ENCODE peak calls at places on chromosomes 13 and 19, in six cellular contexts. One of them, this sample, is unnamed.

GRCh38 chr13:95044452-95045205 is 256.6 kb downstream of the ABCC4 start:
- DNase-seq in H1: no peak
- DNase-seq in IMR-90: no peak
- DNase-seq in K562: no peak
- DNase-seq in A549: no peak
- DNase-seq in HCT116: no peak
- DNase-seq in this sample: no peak

GRCh38 chr13:100511422-100511821 is 77.2 kb downstream of the GGACT start:
- DNase-seq in IMR-90: no peak
- DNase-seq in A549: no peak
- DNase-seq in HCT116: no peak
- DNase-seq in K562: no peak
- DNase-seq in H1: no peak
- DNase-seq in this sample: no peak

GRCh38 chr19:58519087-58519354 is 589 bp downstream of the ZBTB45 start:
- DNase-seq in HCT116: no peak
- DNase-seq in H1: no peak
- DNase-seq in IMR-90: peak
- DNase-seq in K562: peak
- DNase-seq in A549: peak
- DNase-seq in this sample: no peak

GRCh38 chr19:46654621-46655152 is 6.3 kb downstream of the DACT3 start:
- DNase-seq in H1: no peak
- DNase-seq in A549: no peak
- DNase-seq in HCT116: no peak
- DNase-seq in K562: peak
- DNase-seq in IMR-90: no peak
- DNase-seq in this sample: no peak

GRCh38 chr13:63636231-63636993 is 2220.8 kb upstream of the PCDH20 start:
- DNase-seq in IMR-90: no peak
- DNase-seq in K562: no peak
- DNase-seq in HCT116: peak
- DNase-seq in A549: peak
- DNase-seq in H1: no peak
- DNase-seq in this sample: peak

GRCh38 chr19:39506944-39507714 is 7.8 kb upstream of the SELENOV start:
- DNase-seq in H1: peak
- DNase-seq in K562: peak
- DNase-seq in HCT116: no peak
- DNase-seq in IMR-90: peak
- DNase-seq in A549: peak
- DNase-seq in this sample: no peak

GRCh38 chr13:29859971-29860370 is 9.6 kb upstream of the UBL3 start:
- DNase-seq in HCT116: no peak
- DNase-seq in IMR-90: peak
- DNase-seq in K562: no peak
- DNase-seq in A549: no peak
- DNase-seq in H1: no peak
- DNase-seq in this sample: no peak

GRCh38 chr13:26872444-26873173 is 112.0 kb upstream of the GPR12 start:
- DNase-seq in IMR-90: peak
- DNase-seq in HCT116: peak
- DNase-seq in K562: peak
- DNase-seq in A549: peak
- DNase-seq in H1: peak
- DNase-seq in this sample: no peak

GRCh38 chr13:108026671-108027410 is 188.5 kb downstream of the LIG4 start:
- DNase-seq in IMR-90: no peak
- DNase-seq in K562: no peak
- DNase-seq in H1: no peak
- DNase-seq in HCT116: no peak
- DNase-seq in A549: no peak
- DNase-seq in this sample: no peak

GRCh38 chr13:33231339-33231738 is 54.2 kb downstream of the STARD13 start:
- DNase-seq in K562: no peak
- DNase-seq in HCT116: no peak
- DNase-seq in IMR-90: no peak
- DNase-seq in H1: no peak
- DNase-seq in A549: no peak
- DNase-seq in this sample: no peak

GRCh38 chr19:40528533-40529092 is 48.1 kb upstream of the SHKBP1 start:
- DNase-seq in K562: no peak
- DNase-seq in IMR-90: no peak
- DNase-seq in A549: no peak
- DNase-seq in H1: no peak
- DNase-seq in HCT116: no peak
- DNase-seq in this sample: no peak

GRCh38 chr19:40528078-40528477 is 48.6 kb upstream of the SHKBP1 start:
- DNase-seq in IMR-90: no peak
- DNase-seq in K562: no peak
- DNase-seq in HCT116: no peak
- DNase-seq in A549: no peak
- DNase-seq in H1: no peak
- DNase-seq in this sample: no peak

GRCh38 chr19:40529093-40529954 is 47.3 kb upstream of the SHKBP1 start:
- DNase-seq in A549: peak
- DNase-seq in H1: peak
- DNase-seq in IMR-90: peak
- DNase-seq in K562: peak
- DNase-seq in HCT116: peak
- DNase-seq in this sample: peak

GRCh38 chr19:40533508-40533907 is 43.2 kb upstream of the SHKBP1 start:
- DNase-seq in HCT116: no peak
- DNase-seq in IMR-90: no peak
- DNase-seq in H1: no peak
- DNase-seq in A549: peak
- DNase-seq in K562: no peak
- DNase-seq in this sample: no peak

GRCh38 chr19:40530091-40530901 is 46.4 kb upstream of the SHKBP1 start:
- DNase-seq in H1: no peak
- DNase-seq in K562: peak
- DNase-seq in IMR-90: no peak
- DNase-seq in HCT116: no peak
- DNase-seq in A549: peak
- DNase-seq in this sample: no peak
- TF ChIP-seq CEBPB in H1: no peak
- TF ChIP-seq CEBPB in K562: no peak
- TF ChIP-seq CEBPB in IMR-90: no peak
- TF ChIP-seq CEBPB in HCT116: no peak
- TF ChIP-seq CEBPB in A549: no peak
- TF ChIP-seq CEBPB in this sample: no peak

GRCh38 chr13:71218960-71219359 is 648.0 kb downstream of the DACH1 start:
- DNase-seq in H1: no peak
- DNase-seq in A549: no peak
- DNase-seq in IMR-90: no peak
- DNase-seq in HCT116: no peak
- DNase-seq in K562: no peak
- DNase-seq in this sample: no peak
- TF ChIP-seq RAD21 in H1: peak
- TF ChIP-seq RAD21 in A549: no peak
- TF ChIP-seq RAD21 in IMR-90: no peak
- TF ChIP-seq RAD21 in HCT116: peak
- TF ChIP-seq RAD21 in K562: no peak
- TF ChIP-seq RAD21 in this sample: peak

GRCh38 chr13:28636677-28637317 is 22.1 kb upstream of the POMP start:
- DNase-seq in A549: peak
- DNase-seq in H1: peak
- DNase-seq in HCT116: peak
- DNase-seq in K562: peak
- DNase-seq in IMR-90: peak
- DNase-seq in this sample: peak
- TF ChIP-seq CEBPB in A549: no peak
- TF ChIP-seq CEBPB in H1: peak
- TF ChIP-seq CEBPB in HCT116: no peak
- TF ChIP-seq CEBPB in K562: no peak
- TF ChIP-seq CEBPB in IMR-90: peak
- TF ChIP-seq CEBPB in this sample: no peak

DNA sequence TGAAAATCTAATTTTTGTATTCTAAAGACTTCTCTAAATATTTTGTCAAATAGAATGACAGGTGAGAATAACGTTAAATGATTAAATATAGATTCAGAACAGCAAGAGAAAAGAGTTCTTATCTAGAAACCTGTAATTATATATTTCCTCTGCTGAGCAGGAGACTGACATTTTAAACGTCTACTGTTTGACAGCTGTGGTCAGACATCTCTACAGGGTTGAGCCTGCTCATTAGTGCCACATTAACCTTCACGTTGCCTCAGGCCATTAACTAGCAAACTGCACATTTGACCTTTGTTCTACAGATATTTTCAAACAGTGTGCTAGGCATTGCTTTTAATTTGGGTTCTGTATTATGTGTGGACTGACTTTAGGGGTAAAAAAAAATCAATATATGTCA is 347.5 kb downstream of the GPC5 start:
- DNase-seq in A549: no peak
- DNase-seq in IMR-90: no peak
- DNase-seq in H1: no peak
- DNase-seq in K562: no peak
- DNase-seq in HCT116: no peak
- DNase-seq in this sample: no peak
- TF ChIP-seq RAD21 in A549: no peak
- TF ChIP-seq RAD21 in IMR-90: no peak
- TF ChIP-seq RAD21 in H1: no peak
- TF ChIP-seq RAD21 in K562: no peak
- TF ChIP-seq RAD21 in HCT116: no peak
- TF ChIP-seq RAD21 in this sample: no peak

GRCh38 chr13:50198508-50198907 is 183.3 kb downstream of the KCNRG start:
- DNase-seq in IMR-90: peak
- DNase-seq in K562: peak
- DNase-seq in H1: no peak
- DNase-seq in A549: no peak
- DNase-seq in HCT116: no peak
- DNase-seq in this sample: no peak
- TF ChIP-seq CEBPB in IMR-90: no peak
- TF ChIP-seq CEBPB in K562: peak
- TF ChIP-seq CEBPB in H1: no peak
- TF ChIP-seq CEBPB in A549: no peak
- TF ChIP-seq CEBPB in HCT116: no peak
- TF ChIP-seq CEBPB in this sample: no peak

GRCh38 chr13:112733661-112734379 is 44.0 kb downstream of the ATP11A start:
- DNase-seq in IMR-90: no peak
- DNase-seq in K562: peak
- DNase-seq in H1: no peak
- DNase-seq in HCT116: no peak
- DNase-seq in A549: no peak
- DNase-seq in this sample: no peak
- TF ChIP-seq RAD21 in IMR-90: no peak
- TF ChIP-seq RAD21 in K562: no peak
- TF ChIP-seq RAD21 in H1: no peak
- TF ChIP-seq RAD21 in HCT116: no peak
- TF ChIP-seq RAD21 in A549: no peak
- TF ChIP-seq RAD21 in this sample: no peak

This sample was measured in GM12878.